ENCODE peak calls at places on chromosomes 7 and 10, in four cellular contexts. R is GM19239, I is natural killer cell, S is KG1. A is an unnamed sample.

GRCh38 chr7:56092789-56093531 is at the start of gene PHKG1:
- DNase-seq in I (no peak), S (no peak), R (no peak), A (peak; percentile 10)

GRCh38 chr7:66627151-66627681 is 1.5 kb upstream of the KCTD7 start:
- DNase-seq in I (no peak), S (no peak), R (no peak), A (no peak)

GRCh38 chr7:55509322-55509721 is 63.0 kb downstream of the VOPP1 start:
- DNase-seq in R (no peak), I (no peak), S (no peak), A (no peak)

GRCh38 chr10:22666287-22667092 is 47.9 kb downstream of the PIP4K2A start:
- DNase-seq in I (no peak), S (peak; percentile 25), R (no peak), A (no peak)

GRCh38 chr10:45675388-45675787 is 2.8 kb upstream of the ZFAND4 start:
- DNase-seq in S (no peak), R (no peak), I (no peak), A (no peak)

GRCh38 chr7:150471886-150472285 is 21.5 kb downstream of the GIMAP8 start:
- DNase-seq in R (no peak), S (no peak), I (no peak), A (no peak)

GRCh38 chr7:68977709-68978108 is 620.6 kb upstream of the AUTS2 start:
- DNase-seq in R (no peak), S (no peak), I (no peak), A (no peak)

GRCh38 chr10:4170181-4170580 is 385.2 kb upstream of the KLF6 start:
- DNase-seq in R (no peak), S (no peak), I (no peak), A (no peak)

GRCh38 chr10:3239066-3239919 is 66.7 kb upstream of the PITRM1 start:
- DNase-seq in I (peak; percentile 55), S (peak; percentile 8), R (peak; percentile 58), A (peak; percentile 7)

GRCh38 chr7:94445696-94446194 is 51.0 kb downstream of the COL1A2 start:
- DNase-seq in S (no peak), I (no peak), R (no peak), A (no peak)

GRCh38 chr10:75266945-75267344 is 31.2 kb upstream of the COMTD1 start:
- DNase-seq in S (no peak), I (no peak), R (no peak), A (no peak)

GRCh38 chr10:5583525-5584175 is 58.9 kb downstream of the CALML3 start:
- DNase-seq in R (peak; percentile 42), S (no peak), I (no peak), A (no peak)

GRCh38 chr10:123945506-123945905 is 53.9 kb upstream of the CPXM2 start:
- DNase-seq in S (no peak), R (no peak), I (no peak), A (no peak)

GRCh38 chr10:79424221-79425073 is 21.0 kb downstream of the ZCCHC24 start:
- DNase-seq in R (no peak), S (no peak), I (no peak), A (no peak)

GRCh38 chr10:24153016-24153415 is 55.9 kb upstream of the KIAA1217 start:
- DNase-seq in S (no peak), I (no peak), R (no peak), A (no peak)

GRCh38 chr7:102107474-102108104 is 179.1 kb upstream of the SH2B2 start:
- DNase-seq in R (no peak), I (no peak), S (no peak), A (no peak)

GRCh38 chr7:151206914-151207313 is 3.4 kb downstream of the H2BK1 start:
- DNase-seq in R (no peak), S (peak; percentile 7), I (no peak), A (no peak)

GRCh38 chr10:116766241-116767198 is 24.2 kb upstream of the HSPA12A start:
- DNase-seq in R (no peak), I (no peak), S (no peak), A (no peak)

GRCh38 chr10:110395350-110396283 is 90.9 kb upstream of the SMNDC1 start:
- DNase-seq in I (no peak), S (no peak), R (peak; percentile 37), A (no peak)

GRCh38 chr10:36717118-36717517 is 408.3 kb upstream of the ANKRD30A start:
- DNase-seq in I (no peak), R (no peak), S (no peak), A (no peak)

GRCh38 chr7:148700693-148701092 is 2.0 kb downstream of the CUL1 start:
- DNase-seq in R (no peak), I (no peak), S (no peak), A (no peak)

GRCh38 chr7:29122081-29122480 is 24.3 kb downstream of the CPVL start:
- DNase-seq in R (no peak), I (no peak), S (no peak), A (no peak)

GRCh38 chr7:156155988-156156733 is 343.9 kb upstream of the SHH start:
- DNase-seq in I (no peak), R (no peak), S (no peak), A (no peak)

GRCh38 chr10:90227259-90227658 is 525.9 kb downstream of the KIF20B start:
- DNase-seq in S (peak; percentile 0), R (no peak), I (no peak), A (no peak)

GRCh38 chr10:97713828-97714400 is 384 bp downstream of the MARVELD1 start:
- DNase-seq in I (peak; percentile 33), S (peak; percentile 18), R (peak; percentile 94), A (peak; percentile 40)

GRCh38 chr7:67636363-67637355 is 640.0 kb downstream of the TYW1 start:
- DNase-seq in I (no peak), R (no peak), S (no peak), A (no peak)

GRCh38 chr10:118139321-118139720 is 92.6 kb upstream of the RAB11FIP2 start:
- DNase-seq in S (no peak), I (no peak), R (no peak), A (no peak)

GRCh38 chr7:153543232-153543631 is 509.0 kb upstream of the DPP6 start:
- DNase-seq in I (no peak), S (no peak), R (no peak), A (no peak)

GRCh38 chr7:31075006-31075405 is 22.9 kb downstream of the ADCYAP1R1 start:
- DNase-seq in R (no peak), S (no peak), I (no peak), A (no peak)

GRCh38 chr10:77036993-77037734 is 600.4 kb downstream of the KCNMA1 start:
- DNase-seq in I (no peak), R (no peak), S (no peak), A (no peak)